ENCODE peak calls at places on chromosomes 11 and 22, in nine cellular contexts. One of them, this sample, is unnamed.

GRCh38 chr11:76459299-76459698 is 14.5 kb downstream of the EMSY start:
- DNase-seq in IMR-90: no peak
- DNase-seq in K562: no peak
- DNase-seq in neural progenitor cell: no peak
- DNase-seq in spleen: no peak
- DNase-seq in prostate gland: no peak
- DNase-seq in tibial nerve: no peak
- DNase-seq in fibroblast of lung: no peak
- DNase-seq in sigmoid colon: no peak
- DNase-seq in this sample: no peak

GRCh38 chr22:22342697-22343602 is 98.4 kb downstream of the VPREB1 start:
- DNase-seq in IMR-90: no peak
- DNase-seq in K562: peak; percentile 95
- DNase-seq in neural progenitor cell: peak; percentile 93
- DNase-seq in spleen: peak; percentile 88
- DNase-seq in prostate gland: peak; percentile 23
- DNase-seq in tibial nerve: peak; percentile 18
- DNase-seq in fibroblast of lung: peak; percentile 8
- DNase-seq in sigmoid colon: no peak
- DNase-seq in this sample: peak; percentile 69

GRCh38 chr11:60482361-60482760 is 10.2 kb upstream of the MS4A12 start:
- DNase-seq in IMR-90: no peak
- DNase-seq in K562: no peak
- DNase-seq in neural progenitor cell: no peak
- DNase-seq in spleen: no peak
- DNase-seq in prostate gland: no peak
- DNase-seq in tibial nerve: peak; percentile 10
- DNase-seq in fibroblast of lung: no peak
- DNase-seq in sigmoid colon: no peak
- DNase-seq in this sample: no peak

GRCh38 chr11:22466809-22467208 is 128.6 kb downstream of the SLC17A6 start:
- DNase-seq in IMR-90: peak; percentile 97
- DNase-seq in K562: no peak
- DNase-seq in neural progenitor cell: peak; percentile 6
- DNase-seq in spleen: no peak
- DNase-seq in prostate gland: no peak
- DNase-seq in tibial nerve: no peak
- DNase-seq in fibroblast of lung: peak; percentile 85
- DNase-seq in sigmoid colon: no peak
- DNase-seq in this sample: peak; percentile 97

GRCh38 chr11:109138200-109138599 is 283.8 kb upstream of the C11orf87 start:
- DNase-seq in IMR-90: peak; percentile 11
- DNase-seq in K562: no peak
- DNase-seq in neural progenitor cell: no peak
- DNase-seq in spleen: no peak
- DNase-seq in prostate gland: no peak
- DNase-seq in tibial nerve: no peak
- DNase-seq in fibroblast of lung: peak; percentile 3
- DNase-seq in sigmoid colon: no peak
- DNase-seq in this sample: peak; percentile 56

GRCh38 chr22:19559324-19559811 is 35.2 kb upstream of the CLDN5 start:
- DNase-seq in IMR-90: no peak
- DNase-seq in K562: peak; percentile 58
- DNase-seq in neural progenitor cell: no peak
- DNase-seq in spleen: no peak
- DNase-seq in prostate gland: no peak
- DNase-seq in tibial nerve: no peak
- DNase-seq in fibroblast of lung: no peak
- DNase-seq in sigmoid colon: peak; percentile 26
- DNase-seq in this sample: no peak

GRCh38 chr22:38082986-38083710 is 836 bp downstream of the SLC16A8 start:
- DNase-seq in IMR-90: no peak
- DNase-seq in K562: no peak
- DNase-seq in neural progenitor cell: no peak
- DNase-seq in spleen: no peak
- DNase-seq in prostate gland: no peak
- DNase-seq in tibial nerve: no peak
- DNase-seq in fibroblast of lung: no peak
- DNase-seq in sigmoid colon: no peak
- DNase-seq in this sample: no peak

GRCh38 chr11:103491777-103492176 is 382.6 kb downstream of the DYNC2H1 start:
- DNase-seq in IMR-90: no peak
- DNase-seq in K562: no peak
- DNase-seq in neural progenitor cell: peak; percentile 54
- DNase-seq in spleen: no peak
- DNase-seq in prostate gland: no peak
- DNase-seq in tibial nerve: no peak
- DNase-seq in fibroblast of lung: no peak
- DNase-seq in sigmoid colon: no peak
- DNase-seq in this sample: peak; percentile 42

GRCh38 chr11:86582898-86583297 is 89.5 kb downstream of the ME3 start:
- DNase-seq in IMR-90: no peak
- DNase-seq in K562: no peak
- DNase-seq in neural progenitor cell: no peak
- DNase-seq in spleen: no peak
- DNase-seq in prostate gland: no peak
- DNase-seq in tibial nerve: no peak
- DNase-seq in fibroblast of lung: no peak
- DNase-seq in sigmoid colon: no peak
- DNase-seq in this sample: no peak

GRCh38 chr22:40216041-40216756 is 38.5 kb downstream of the TNRC6B start:
- DNase-seq in IMR-90: no peak
- DNase-seq in K562: no peak
- DNase-seq in neural progenitor cell: no peak
- DNase-seq in spleen: no peak
- DNase-seq in prostate gland: no peak
- DNase-seq in tibial nerve: no peak
- DNase-seq in fibroblast of lung: no peak
- DNase-seq in sigmoid colon: no peak
- DNase-seq in this sample: no peak

GRCh38 chr11:96259053-96259837 is 83.8 kb downstream of the MAML2 start:
- DNase-seq in IMR-90: peak; percentile 86
- DNase-seq in K562: no peak
- DNase-seq in neural progenitor cell: no peak
- DNase-seq in spleen: no peak
- DNase-seq in prostate gland: no peak
- DNase-seq in tibial nerve: no peak
- DNase-seq in fibroblast of lung: peak; percentile 77
- DNase-seq in sigmoid colon: no peak
- DNase-seq in this sample: peak; percentile 83

GRCh38 chr11:114466742-114467141 is 27.5 kb downstream of the REXO2 start:
- DNase-seq in IMR-90: no peak
- DNase-seq in K562: no peak
- DNase-seq in neural progenitor cell: no peak
- DNase-seq in spleen: no peak
- DNase-seq in prostate gland: no peak
- DNase-seq in tibial nerve: no peak
- DNase-seq in fibroblast of lung: no peak
- DNase-seq in sigmoid colon: no peak
- DNase-seq in this sample: no peak

GRCh38 chr11:66907751-66908173 is 50.4 kb downstream of the PC start:
- DNase-seq in IMR-90: no peak
- DNase-seq in K562: no peak
- DNase-seq in neural progenitor cell: no peak
- DNase-seq in spleen: no peak
- DNase-seq in prostate gland: no peak
- DNase-seq in tibial nerve: peak; percentile 10
- DNase-seq in fibroblast of lung: peak; percentile 70
- DNase-seq in sigmoid colon: no peak
- DNase-seq in this sample: no peak

DNA sequence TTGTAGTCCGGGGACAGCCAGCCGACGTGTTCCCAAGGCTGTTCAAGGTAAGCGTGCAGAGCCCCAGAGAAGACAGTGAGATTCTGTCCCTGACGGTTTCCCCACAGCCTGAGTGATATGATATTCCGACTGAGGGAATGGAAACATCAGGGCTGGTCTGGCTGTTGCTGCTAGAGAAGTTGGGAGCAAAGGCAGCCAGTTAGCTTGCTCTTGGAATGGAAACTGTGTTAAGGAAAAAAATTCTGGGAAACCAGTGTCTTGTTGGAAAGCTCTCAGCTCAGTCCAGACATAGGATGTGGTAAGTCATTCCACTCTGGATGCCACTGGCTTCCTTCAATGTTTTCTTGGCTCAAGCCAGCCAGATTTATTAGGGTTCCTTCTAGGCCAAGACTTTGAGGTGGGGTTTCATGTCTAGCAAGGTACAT is 8.8 kb downstream of the CRY2 start:
- DNase-seq in IMR-90: peak; percentile 43
- DNase-seq in K562: no peak
- DNase-seq in neural progenitor cell: no peak
- DNase-seq in spleen: no peak
- DNase-seq in prostate gland: no peak
- DNase-seq in tibial nerve: peak; percentile 18
- DNase-seq in fibroblast of lung: peak; percentile 33
- DNase-seq in sigmoid colon: peak; percentile 79
- DNase-seq in this sample: no peak
- H3K4me1 ChIP-seq in IMR-90: peaks cover 35% of the 10 kb centered on the region
- H3K4me1 ChIP-seq in K562: no peaks in the 10 kb centered on the region
- H3K4me1 ChIP-seq in neural progenitor cell: peaks cover 17% of the 10 kb centered on the region
- H3K4me1 ChIP-seq in spleen: peaks cover 80% of the 10 kb centered on the region
- H3K4me1 ChIP-seq in prostate gland: peaks cover 20% of the 10 kb centered on the region
- H3K4me1 ChIP-seq in tibial nerve: peaks cover 96% of the 10 kb centered on the region
- H3K4me1 ChIP-seq in fibroblast of lung: peaks cover 31% of the 10 kb centered on the region
- H3K4me1 ChIP-seq in sigmoid colon: peaks cover 99% of the 10 kb centered on the region
- H3K4me1 ChIP-seq in this sample: peaks cover 8% of the 10 kb centered on the region

DNA sequence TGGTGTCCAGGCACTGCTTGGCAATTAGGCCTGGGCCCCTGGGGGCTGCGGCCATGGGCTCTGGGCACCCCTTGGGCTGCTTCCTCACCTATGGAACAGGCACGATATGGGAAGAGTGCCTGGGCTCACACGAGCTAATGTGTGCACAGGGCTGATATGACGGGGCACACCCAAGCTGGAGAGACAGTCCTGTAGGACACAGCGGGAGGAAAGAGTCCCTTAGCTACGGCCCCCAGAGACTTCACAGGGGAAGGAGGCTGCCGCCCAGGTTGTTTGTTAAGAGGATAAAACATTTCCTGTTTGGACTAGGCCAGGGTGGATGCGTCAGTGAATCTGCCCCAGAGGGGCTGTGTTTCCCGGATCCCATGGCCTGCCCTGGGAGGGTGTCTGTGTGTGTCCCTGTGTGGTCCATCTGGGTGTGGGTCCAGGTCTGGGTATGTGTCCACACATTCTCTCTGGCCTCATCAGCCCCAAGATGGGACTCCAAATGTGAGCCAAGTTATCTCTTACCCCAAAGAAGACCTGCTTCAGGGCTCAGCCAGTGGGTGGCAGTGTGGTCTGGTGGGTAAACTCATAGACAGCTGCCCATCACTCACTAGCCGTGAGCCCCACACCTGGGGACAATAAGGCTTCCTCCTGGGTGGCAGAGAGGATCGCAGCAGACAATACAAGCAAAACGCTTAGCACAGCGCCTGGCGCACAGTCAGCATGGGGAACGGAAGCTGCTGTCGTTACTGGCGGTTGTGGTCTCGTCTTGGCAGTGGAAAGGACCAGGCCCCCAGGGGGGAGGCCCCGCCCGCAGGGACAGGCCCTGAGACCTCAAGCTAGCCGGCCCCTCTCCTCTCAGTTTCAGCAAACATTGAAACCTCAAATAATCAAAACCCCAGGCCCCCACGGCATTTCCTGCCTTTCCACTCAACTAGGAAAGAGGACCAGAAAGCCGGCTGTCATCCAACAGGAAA is 3.2 kb upstream of the EMID1 start:
- DNase-seq in IMR-90: peak; percentile 55
- DNase-seq in K562: peak; percentile 79
- DNase-seq in neural progenitor cell: peak; percentile 65
- DNase-seq in spleen: peak; percentile 88
- DNase-seq in prostate gland: no peak
- DNase-seq in tibial nerve: peak; percentile 21
- DNase-seq in fibroblast of lung: peak; percentile 24
- DNase-seq in sigmoid colon: no peak
- DNase-seq in this sample: peak; percentile 13
- TF ChIP-seq CTCF in IMR-90: peak; percentile 38
- TF ChIP-seq CTCF in K562: peak; percentile 65
- TF ChIP-seq CTCF in neural progenitor cell: peak; percentile 53
- TF ChIP-seq CTCF in spleen: peak; percentile 34
- TF ChIP-seq CTCF in prostate gland: peak; percentile 16
- TF ChIP-seq CTCF in tibial nerve: peak; percentile 11
- TF ChIP-seq CTCF in fibroblast of lung: peak; percentile 46
- TF ChIP-seq CTCF in sigmoid colon: no peak
- TF ChIP-seq CTCF in this sample: peak; percentile 58

DNA sequence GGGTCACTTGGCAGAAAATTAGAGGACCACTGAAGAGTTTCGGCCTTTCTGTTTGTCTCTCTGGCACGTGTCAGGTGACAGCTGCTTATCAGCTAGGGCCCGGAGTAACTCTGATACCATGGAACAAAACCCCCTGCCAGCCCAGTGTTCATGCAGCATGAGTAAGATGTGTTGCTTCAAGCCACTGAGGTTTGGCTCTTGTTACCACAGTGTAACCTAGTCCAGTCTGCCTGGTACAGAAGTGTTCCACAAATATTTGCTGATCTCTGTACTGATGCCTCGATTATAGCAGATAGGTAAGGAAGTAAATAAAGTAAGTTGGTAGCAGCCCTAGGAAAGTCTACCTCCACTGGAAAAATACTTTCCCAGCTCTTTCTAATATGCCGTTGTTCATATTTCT is 20.5 kb upstream of the ETS1 start:
- DNase-seq in IMR-90: no peak
- DNase-seq in K562: no peak
- DNase-seq in neural progenitor cell: no peak
- DNase-seq in spleen: no peak
- DNase-seq in prostate gland: peak; percentile 56
- DNase-seq in tibial nerve: no peak
- DNase-seq in fibroblast of lung: no peak
- DNase-seq in sigmoid colon: no peak
- DNase-seq in this sample: no peak
- H3K4me1 ChIP-seq in IMR-90: no peaks in the 10 kb centered on the region
- H3K4me1 ChIP-seq in K562: no peaks in the 10 kb centered on the region
- H3K4me1 ChIP-seq in neural progenitor cell: peaks cover 23% of the 10 kb centered on the region
- H3K4me1 ChIP-seq in spleen: peaks cover 62% of the 10 kb centered on the region
- H3K4me1 ChIP-seq in prostate gland: no peaks in the 10 kb centered on the region
- H3K4me1 ChIP-seq in tibial nerve: peaks cover 14% of the 10 kb centered on the region
- H3K4me1 ChIP-seq in fibroblast of lung: no peaks in the 10 kb centered on the region
- H3K4me1 ChIP-seq in sigmoid colon: peaks cover 7% of the 10 kb centered on the region
- H3K4me1 ChIP-seq in this sample: no peaks in the 10 kb centered on the region

DNA sequence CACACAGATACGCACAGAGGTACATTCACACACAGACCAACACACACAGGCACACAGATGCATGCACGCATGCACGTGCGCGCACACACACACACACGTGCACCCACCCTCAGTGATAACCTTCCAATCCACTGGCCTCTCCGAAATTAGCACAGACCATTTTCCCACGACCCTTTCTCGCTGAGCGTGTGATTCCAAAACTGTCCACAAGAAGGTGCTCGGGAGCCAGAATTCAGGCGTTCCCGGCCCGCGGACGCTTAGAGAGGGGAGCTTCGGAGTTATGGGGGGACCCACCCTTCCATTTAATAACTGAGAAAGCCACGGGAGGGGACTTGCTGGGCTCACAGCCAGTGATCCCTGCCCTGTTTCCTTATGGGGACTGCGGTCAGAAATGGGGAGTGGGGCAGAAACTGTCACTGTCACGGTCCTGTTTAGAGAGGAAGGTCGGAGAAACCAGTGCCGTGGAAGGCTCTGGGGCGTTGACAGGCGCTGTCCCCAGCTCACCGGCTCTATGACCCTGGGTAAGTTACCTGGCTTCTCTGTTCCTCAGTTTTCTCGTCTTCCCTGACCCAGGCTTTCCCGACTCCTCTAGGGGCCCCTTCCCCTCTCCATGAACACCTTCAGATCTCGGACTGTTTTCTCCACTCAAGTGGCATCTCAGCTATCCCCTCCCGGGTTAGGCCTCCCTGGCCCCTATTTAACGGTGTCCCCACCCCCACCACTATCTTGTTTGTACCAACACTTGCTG is 33.6 kb upstream of the SLC35C1 start:
- DNase-seq in IMR-90: peak; percentile 38
- DNase-seq in K562: peak; percentile 71
- DNase-seq in neural progenitor cell: peak; percentile 82
- DNase-seq in spleen: peak; percentile 89
- DNase-seq in prostate gland: peak; percentile 49
- DNase-seq in tibial nerve: peak; percentile 85
- DNase-seq in fibroblast of lung: peak; percentile 56
- DNase-seq in sigmoid colon: peak; percentile 78
- DNase-seq in this sample: peak; percentile 39
- TF ChIP-seq CTCF in IMR-90: peak; percentile 69
- TF ChIP-seq CTCF in K562: peak; percentile 92
- TF ChIP-seq CTCF in neural progenitor cell: peak; percentile 80
- TF ChIP-seq CTCF in spleen: peak; percentile 89
- TF ChIP-seq CTCF in prostate gland: peak; percentile 89
- TF ChIP-seq CTCF in tibial nerve: peak; percentile 85
- TF ChIP-seq CTCF in fibroblast of lung: peak; percentile 96
- TF ChIP-seq CTCF in sigmoid colon: peak; percentile 87
- TF ChIP-seq CTCF in this sample: peak; percentile 71

This sample was measured in foreskin keratinocyte.